ENCODE peak calls at places on chromosomes 6 and 20, in four cellular contexts. N, D, M and J are unnamed samples.

GRCh38 chr20:45890077-45890996 is 671 bp downstream of the NEURL2 start:
- DNase-seq in N (peak), D (peak), M (peak), J (peak)

GRCh38 chr6:3759656-3760245 is 8.2 kb upstream of the PXDC1 start:
- DNase-seq in N (no peak), D (no peak), M (peak), J (no peak)

GRCh38 chr6:44052419-44053011 is 74.7 kb downstream of the MRPL14 start:
- DNase-seq in N (no peak), D (peak), M (peak), J (no peak)

GRCh38 chr6:157834549-157834948 is 11.5 kb downstream of the SNX9 start:
- DNase-seq in N (no peak), D (no peak), M (no peak), J (no peak)

GRCh38 chr20:62368629-62369507 is 1.8 kb upstream of the LAMA5 start:
- DNase-seq in N (no peak), D (peak), M (no peak), J (no peak)

GRCh38 chr6:33313105-33313708 is 671 bp downstream of the TAPBP start:
- DNase-seq in N (peak), D (peak), M (no peak), J (peak)

GRCh38 chr20:1900321-1900791 is 5.1 kb downstream of the SIRPA start:
- DNase-seq in N (no peak), D (peak), M (peak), J (peak)

GRCh38 chr6:107555449-107555848 is 65.5 kb downstream of the SOBP start:
- DNase-seq in N (no peak), D (no peak), M (no peak), J (no peak)

GRCh38 chr6:110878751-110879539 is 4.4 kb downstream of the AMD1 start:
- DNase-seq in N (peak), D (peak), M (peak), J (no peak)

GRCh38 chr20:63043348-63044203 is 36.8 kb upstream of the BHLHE23 start:
- DNase-seq in N (no peak), D (no peak), M (no peak), J (no peak)

GRCh38 chr20:35907017-35907685 is 47.2 kb downstream of the SCAND1 start:
- DNase-seq in N (no peak), D (no peak), M (no peak), J (no peak)

GRCh38 chr20:36098364-36098763 is 56.2 kb upstream of the EPB41L1 start:
- DNase-seq in N (no peak), D (no peak), M (peak), J (peak)

GRCh38 chr6:35082046-35082732 is 59.0 kb downstream of the TCP11 start:
- DNase-seq in N (no peak), D (peak), M (no peak), J (peak)

GRCh38 chr6:130366011-130366963 is at the start of gene TMEM200A:
- DNase-seq in N (no peak), D (peak), M (peak), J (no peak)

GRCh38 chr6:82924799-82925535 is 140.7 kb downstream of the UBE3D start:
- DNase-seq in N (no peak), D (no peak), M (peak), J (no peak)

GRCh38 chr6:83071707-83072106 is 4.2 kb downstream of the DOP1A start:
- DNase-seq in N (no peak), D (no peak), M (no peak), J (no peak)

GRCh38 chr6:137264308-137265075 is 45.3 kb upstream of the IFNGR1 start:
- DNase-seq in N (no peak), D (no peak), M (peak), J (no peak)

GRCh38 chr6:38827024-38827423 is 111.9 kb downstream of the DNAH8 start:
- DNase-seq in N (no peak), D (no peak), M (no peak), J (no peak)

GRCh38 chr6:68196645-68197044 is 438.4 kb upstream of the ADGRB3 start:
- DNase-seq in N (no peak), D (no peak), M (peak), J (no peak)

GRCh38 chr6:148240463-148240845 is 102.2 kb upstream of the SASH1 start:
- DNase-seq in N (no peak), D (no peak), M (peak), J (no peak)

GRCh38 chr20:58130574-58130973 is 97.9 kb downstream of the ANKRD60 start:
- DNase-seq in N (no peak), D (no peak), M (no peak), J (no peak)
- H3K4me3 ChIP-seq in N (no peak), D (no peak), M (no peak), J (no peak)

GRCh38 chr6:75748743-75749538 is at the start of gene MYO6:
- DNase-seq in N (peak), D (peak), M (peak), J (peak)

GRCh38 chr6:75751443-75751842 is 2.4 kb downstream of the MYO6 start:
- DNase-seq in N (no peak), D (no peak), M (peak), J (no peak)

GRCh38 chr6:75750925-75751324 is 1.9 kb downstream of the MYO6 start:
- DNase-seq in N (no peak), D (no peak), M (no peak), J (no peak)

GRCh38 chr6:75755704-75756103 is 6.7 kb downstream of the MYO6 start:
- DNase-seq in N (no peak), D (no peak), M (no peak), J (no peak)

GRCh38 chr6:75752365-75752764 is 3.3 kb downstream of the MYO6 start:
- DNase-seq in N (no peak), D (no peak), M (no peak), J (no peak)
- H3K4me3 ChIP-seq in N (no peak), D (no peak), M (no peak), J (no peak)

DNA sequence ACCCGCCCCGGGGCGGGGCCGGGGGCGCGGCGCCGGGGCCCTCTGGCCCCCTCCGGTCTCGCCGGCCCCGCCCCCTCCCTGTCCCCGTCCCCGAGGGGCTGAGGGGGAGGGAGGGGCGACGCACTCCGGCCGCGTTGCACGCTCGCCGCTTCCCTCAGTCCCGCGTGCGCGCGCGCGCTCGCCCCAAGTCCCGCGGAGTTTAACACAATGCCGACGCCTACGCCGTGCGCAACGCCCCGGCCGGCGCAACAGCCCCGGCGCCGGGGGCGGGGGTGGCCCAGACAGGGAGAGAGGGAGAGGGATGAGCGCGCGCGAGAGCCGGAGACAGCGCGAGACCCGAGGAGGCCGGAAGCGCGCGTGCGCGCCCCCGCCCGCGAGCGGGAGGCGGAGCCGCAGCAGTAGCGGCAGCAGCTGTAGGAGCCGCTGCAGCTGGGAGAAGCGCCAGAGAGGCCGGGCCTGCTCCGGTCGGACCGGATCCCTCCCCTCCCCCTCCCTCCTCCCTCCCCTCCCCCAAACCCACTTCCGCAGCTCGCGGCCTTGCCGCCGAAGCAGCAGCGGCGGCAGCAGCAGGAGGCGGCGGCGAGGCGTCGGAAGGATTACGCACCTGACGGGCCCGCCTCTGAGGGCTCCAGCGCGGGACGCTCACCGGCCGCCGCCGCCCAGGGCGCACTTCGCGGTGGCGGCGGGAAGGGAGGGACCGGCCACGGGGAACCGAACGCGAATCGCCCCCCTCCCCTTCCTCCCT is 911 bp downstream of the ZBTB2 start:
- DNase-seq in N (peak), D (peak), M (peak), J (peak)
- H3K4me3 ChIP-seq in N (no peak), D (no peak), M (peak), J (peak)

DNA sequence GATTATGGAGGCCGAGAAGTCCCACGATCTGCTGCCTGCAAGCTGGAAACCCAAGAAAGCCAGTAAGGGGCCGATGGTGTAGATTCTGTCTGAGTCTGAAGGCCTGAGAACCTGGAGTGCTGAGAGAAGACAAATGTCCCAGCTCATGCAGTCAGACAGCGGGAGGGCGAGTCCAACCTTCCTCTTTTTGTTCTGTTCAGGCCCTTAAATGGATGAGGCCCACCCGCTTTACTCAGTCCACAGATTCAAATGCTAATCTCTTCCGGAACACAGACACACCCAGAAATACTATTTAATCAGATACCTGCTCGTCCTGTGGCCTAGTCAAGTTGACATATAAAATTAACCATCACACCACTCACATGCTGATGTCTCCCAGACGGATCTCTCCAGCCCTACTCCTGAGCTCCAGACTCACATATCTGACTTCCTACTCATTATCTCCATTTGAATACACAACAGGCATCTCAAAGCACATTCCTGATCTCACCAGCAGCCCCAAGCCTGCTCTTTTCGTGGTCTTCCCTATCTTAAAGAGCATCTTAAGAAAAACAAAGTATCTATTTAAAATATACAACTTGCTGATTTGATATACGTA is 26.7 kb upstream of the SRC start:
- DNase-seq in N (no peak), D (peak), M (peak), J (no peak)
- H3K4me3 ChIP-seq in N (no peak), D (no peak), M (no peak), J (no peak)

GRCh38 chr20:41364967-41365765 is 1.5 kb downstream of the EMILIN3 start:
- DNase-seq in N (no peak), D (no peak), M (no peak), J (no peak)
- H3K4me3 ChIP-seq in N (no peak), D (no peak), M (no peak), J (no peak)